ENCODE peak calls at places on chromosomes 4 and X, in eight cellular contexts. I is fibroblast of lung, Y is HEK293T, T is ureter, X is iPS-NIHi11, F is cardiac septum, W is KG1, V is caudate nucleus. L is an unnamed sample.

GRCh38 chr4:168766537-168767316 is 243.3 kb downstream of the CBR4 start:
- DNase-seq in T (no peak), F (no peak), I (peak), X (no peak), V (no peak), Y (no peak), W (no peak), L (no peak)

GRCh38 chrX:2351999-2352995 is 148.5 kb downstream of the DHRSX start:
- DNase-seq in X (no peak), W (no peak), Y (no peak), T (no peak), F (no peak), I (peak), V (no peak), L (peak)

GRCh38 chr4:42732776-42733175 is 75.9 kb upstream of the ATP8A1 start:
- DNase-seq in X (no peak), T (no peak), F (no peak), W (no peak), Y (no peak), V (no peak), I (no peak), L (no peak)

GRCh38 chrX:19990225-19990518 is 689 bp downstream of the BCLAF3 start:
- DNase-seq in X (no peak), T (no peak), I (no peak), V (no peak), W (no peak), F (no peak), Y (no peak), L (no peak)

GRCh38 chr4:130043796-130044195 is 947.8 kb downstream of the C4orf33 start:
- DNase-seq in F (no peak), W (no peak), V (no peak), Y (no peak), I (no peak), T (no peak), X (no peak), L (no peak)

GRCh38 chrX:37926700-37927099 is 79.3 kb upstream of the DYNLT3 start:
- DNase-seq in Y (peak), V (no peak), X (peak), W (no peak), I (peak), T (no peak), F (no peak), L (no peak)

GRCh38 chrX:94424456-94424855 is 750.5 kb downstream of the FAM133A start:
- DNase-seq in W (no peak), X (no peak), V (no peak), F (no peak), Y (no peak), T (no peak), I (no peak), L (peak)

GRCh38 chr4:1503583-1504471 is 97.6 kb upstream of the NKX1-1 start:
- DNase-seq in F (peak), X (peak), W (no peak), I (no peak), T (no peak), Y (no peak), V (no peak), L (peak)

GRCh38 chr4:85496933-85497332 is 22.0 kb downstream of the ARHGAP24 start:
- DNase-seq in W (no peak), X (no peak), Y (no peak), V (no peak), I (peak), F (no peak), T (no peak), L (no peak)

GRCh38 chr4:36835246-36835645 is 409.3 kb upstream of the NWD2 start:
- DNase-seq in X (no peak), F (no peak), T (no peak), W (no peak), Y (no peak), I (no peak), V (no peak), L (no peak)

GRCh38 chr4:101938836-101939235 is 148.3 kb downstream of the BANK1 start:
- DNase-seq in T (no peak), X (no peak), V (no peak), Y (no peak), I (no peak), F (no peak), W (no peak), L (no peak)

GRCh38 chrX:71235482-71235881 is 12.5 kb downstream of the GJB1 start:
- DNase-seq in Y (no peak), I (no peak), T (no peak), V (no peak), W (no peak), F (no peak), X (no peak), L (no peak)

GRCh38 chr4:151522790-151523332 is 113.9 kb downstream of the FHIP1A start:
- DNase-seq in I (no peak), X (no peak), T (no peak), W (no peak), V (no peak), F (no peak), Y (no peak), L (no peak)

GRCh38 chr4:79042079-79042674 is 102.9 kb upstream of the PAQR3 start:
- DNase-seq in Y (peak), T (peak), X (peak), I (peak), V (no peak), F (no peak), W (peak), L (no peak)

GRCh38 chrX:47831788-47832187 is 4.9 kb upstream of the ZNF81 start:
- DNase-seq in F (no peak), Y (peak), X (peak), W (peak), V (no peak), T (peak), I (peak), L (peak)

GRCh38 chr4:182328505-182328904 is 85.3 kb downstream of the TENM3 start:
- DNase-seq in F (no peak), T (no peak), I (no peak), W (no peak), Y (no peak), V (no peak), X (no peak), L (no peak)

GRCh38 chr4:38664704-38665401 is 854 bp downstream of the KLF3 start:
- DNase-seq in Y (peak), F (peak), I (peak), W (no peak), V (peak), T (peak), X (peak), L (peak)

GRCh38 chrX:7318661-7319060 is 170.7 kb upstream of the PUDP start:
- DNase-seq in Y (no peak), V (no peak), I (no peak), T (no peak), F (no peak), X (peak), W (no peak), L (no peak)

GRCh38 chrX:35244796-35245508 is 302.4 kb downstream of the FAM47B start:
- DNase-seq in T (no peak), F (no peak), W (no peak), Y (no peak), X (no peak), V (no peak), I (no peak), L (no peak)

GRCh38 chrX:46279925-46280313 is 265.3 kb downstream of the ZNF674 start:
- DNase-seq in I (peak), T (no peak), X (no peak), Y (no peak), F (no peak), V (no peak), W (no peak), L (no peak)

GRCh38 chrX:19332983-19333382 is 10.7 kb upstream of the PDHA1 start:
- DNase-seq in I (peak), F (no peak), T (no peak), X (no peak), W (no peak), Y (no peak), V (no peak), L (no peak)

GRCh38 chr4:88681209-88681608 is 16.4 kb downstream of the NAP1L5 start:
- DNase-seq in X (no peak), W (no peak), I (no peak), F (no peak), Y (no peak), V (no peak), T (no peak), L (no peak)

GRCh38 chr4:16205298-16206164 is 20.7 kb downstream of the TAPT1 start:
- DNase-seq in X (peak), W (no peak), F (no peak), I (no peak), T (no peak), V (no peak), Y (peak), L (no peak)

GRCh38 chr4:123708902-123709301 is 312.3 kb downstream of the SPRY1 start:
- DNase-seq in V (no peak), W (no peak), X (no peak), T (no peak), Y (no peak), I (no peak), F (no peak), L (no peak)

L was measured in islet precursor cell.